ENCODE peak calls at places on chromosomes 11 and 22, in five cellular contexts. C is G401; J is progenitor cell of endocrine pancreas; I is foreskin fibroblast; L is stimulated activated CD4-positive, alpha-beta T cell treated with anti-CD3 and anti-CD28 coated beads, Interleukin-4, amount 100 ng/mL, for 4 hours. R is an unnamed sample.

GRCh38 chr11:65865550-65866172 is 5.4 kb downstream of the MUS81 start:
- DNase-seq in L (no peak), J (no peak), C (no peak), I (no peak), R (no peak)

GRCh38 chr11:69904331-69905201 is 85.3 kb upstream of the FGF3 start:
- DNase-seq in C (no peak), I (no peak), J (no peak), L (no peak), R (no peak)

GRCh38 chr22:37033605-37034430 is 14.3 kb downstream of the MPST start:
- DNase-seq in L (no peak), I (no peak), J (no peak), C (no peak), R (no peak)

GRCh38 chr11:2807801-2808241 is 77.8 kb downstream of the CDKN1C start:
- DNase-seq in C (no peak), L (no peak), I (no peak), J (peak), R (no peak)

GRCh38 chr11:22491826-22492225 is 133.8 kb downstream of the FANCF start:
- DNase-seq in J (no peak), I (peak), L (no peak), C (peak), R (no peak)

GRCh38 chr11:86069408-86070086 is 663 bp upstream of the PICALM start:
- DNase-seq in L (no peak), I (peak), C (peak), J (no peak), R (peak)

GRCh38 chr22:25564320-25564978 is at the start of gene GRK3:
- DNase-seq in C (peak), I (peak), L (peak), J (peak), R (peak)

GRCh38 chr11:65867284-65868071 is 5.1 kb downstream of the EFEMP2 start:
- DNase-seq in C (no peak), L (no peak), J (no peak), I (peak), R (no peak)

GRCh38 chr11:135022430-135022829 is 610.4 kb upstream of the B3GAT1 start:
- DNase-seq in J (no peak), C (no peak), L (no peak), I (no peak), R (no peak)

GRCh38 chr22:21939392-21940319 is 13.0 kb downstream of the PPM1F start:
- DNase-seq in J (no peak), C (no peak), L (no peak), I (peak), R (no peak)

GRCh38 chr11:46006418-46007070 is 84.1 kb downstream of the LARGE2 start:
- DNase-seq in I (peak), C (peak), L (peak), J (no peak), R (peak)

GRCh38 chr22:30074994-30075393 is 5.3 kb upstream of the HORMAD2 start:
- DNase-seq in J (no peak), C (no peak), L (no peak), I (no peak), R (no peak)

GRCh38 chr11:69403556-69404215 is 77.8 kb upstream of the LINC01488 start:
- DNase-seq in I (peak), C (no peak), J (no peak), L (no peak), R (no peak)

GRCh38 chr22:27779650-27780049 is 21.9 kb downstream of the MN1 start:
- DNase-seq in J (no peak), C (no peak), L (no peak), I (no peak), R (no peak)

GRCh38 chr11:64097468-64098317 is 62.0 kb downstream of the FLRT1 start:
- DNase-seq in I (no peak), L (no peak), J (no peak), C (no peak), R (no peak)

GRCh38 chr11:8233691-8234424 is 29.8 kb downstream of the LMO1 start:
- DNase-seq in C (no peak), L (no peak), I (peak), J (no peak), R (no peak)

GRCh38 chr11:10122337-10123197 is 171.5 kb downstream of the SBF2 start:
- DNase-seq in I (no peak), C (no peak), L (no peak), J (no peak), R (no peak)

R was measured in HuH-7.5.